ENCODE peak calls at places on chromosomes 1 and 21, in five cellular contexts. M, K, Y, A and W are unnamed samples.

GRCh38 chr21:28154121-28154520 is 838.6 kb downstream of the LTN1 start:
- DNase-seq in M (no peak), K (no peak), Y (no peak), A (no peak), W (no peak)

GRCh38 chr1:156801409-156802121 is 15.1 kb downstream of the SH2D2A start:
- DNase-seq in M (no peak), K (no peak), Y (no peak), A (no peak), W (no peak)

GRCh38 chr21:35814858-35815619 is 245.3 kb downstream of the SETD4 start:
- DNase-seq in M (no peak), K (no peak), Y (no peak), A (no peak), W (no peak)

GRCh38 chr21:41228958-41229357 is 61.0 kb downstream of the BACE2 start:
- DNase-seq in M (no peak), K (no peak), Y (no peak), A (no peak), W (no peak)

GRCh38 chr1:16017461-16018303 is at the start of gene HSPB7:
- DNase-seq in M (peak), K (peak), Y (no peak), A (no peak), W (no peak)

GRCh38 chr1:6280761-6281451 is 20.0 kb upstream of the GPR153 start:
- DNase-seq in M (no peak), K (no peak), Y (no peak), A (no peak), W (peak)

GRCh38 chr1:191629836-191630235 is 528.4 kb upstream of the RGS18 start:
- DNase-seq in M (no peak), K (no peak), Y (no peak), A (no peak), W (no peak)

GRCh38 chr1:64848136-64848535 is 103.3 kb downstream of the RAVER2 start:
- DNase-seq in M (no peak), K (no peak), Y (no peak), A (no peak), W (no peak)